ENCODE peak calls at places on chromosomes 12 and 14, in five cellular contexts. T, U, Z, W and P are unnamed samples.

GRCh38 chr12:79618848-79619404 is 71.8 kb downstream of the PAWR start:
- DNase-seq in W (no peak), U (no peak), Z (no peak), T (no peak), P (no peak)

GRCh38 chr12:64010069-64010686 is 165.7 kb downstream of the SRGAP1 start:
- DNase-seq in U (no peak), W (no peak), Z (no peak), T (peak; percentile 55), P (no peak)

GRCh38 chr12:53379389-53380103 is 430 bp upstream of the SP1 start:
- DNase-seq in T (peak; percentile 100), W (peak; percentile 96), Z (peak; percentile 100), U (peak; percentile 83), P (peak; percentile 99)

GRCh38 chr14:96038920-96039632 is at the start of gene C14orf132:
- DNase-seq in Z (peak; percentile 49), T (no peak), W (peak; percentile 74), U (no peak), P (peak; percentile 90)

GRCh38 chr12:53985358-53985899 is 483 bp downstream of the HOXC10 start:
- DNase-seq in W (no peak), Z (no peak), T (no peak), U (no peak), P (no peak)

GRCh38 chr14:44945264-44945663 is 16.5 kb downstream of the KLHL28 start:
- DNase-seq in U (no peak), Z (no peak), W (no peak), T (peak; percentile 59), P (no peak)

GRCh38 chr12:508795-509194 is 49.1 kb downstream of the B4GALNT3 start:
- DNase-seq in T (no peak), Z (no peak), W (no peak), U (no peak), P (no peak)

GRCh38 chr12:94218244-94218643 is 69.9 kb downstream of the PLXNC1 start:
- DNase-seq in T (no peak), U (no peak), W (no peak), Z (no peak), P (no peak)

GRCh38 chr12:68498736-68499135 is 112.0 kb upstream of the RAP1B start:
- DNase-seq in W (no peak), T (no peak), Z (no peak), U (no peak), P (no peak)

GRCh38 chr14:32010561-32011188 is 66.4 kb upstream of the ARHGAP5 start:
- DNase-seq in W (no peak), Z (no peak), T (no peak), U (no peak), P (no peak)

GRCh38 chr12:42886160-42886559 is 296.6 kb upstream of the PRICKLE1 start:
- DNase-seq in Z (no peak), W (no peak), T (no peak), U (no peak), P (no peak)

GRCh38 chr14:20429801-20430669 is 5.9 kb downstream of the KLHL33 start:
- DNase-seq in Z (no peak), W (no peak), U (no peak), T (no peak), P (no peak)

GRCh38 chr12:29543036-29543435 is 45.5 kb upstream of the OVCH1 start:
- DNase-seq in U (no peak), Z (no peak), T (no peak), W (no peak), P (no peak)

GRCh38 chr14:50023671-50024490 is 92.5 kb downstream of the VCPKMT start:
- DNase-seq in U (no peak), Z (no peak), W (no peak), T (no peak), P (no peak)

GRCh38 chr12:91326043-91327027 is 143.7 kb upstream of the DCN start:
- DNase-seq in U (peak; percentile 4), W (peak; percentile 34), Z (peak; percentile 2), T (peak; percentile 24), P (no peak)

GRCh38 chr12:128617304-128617833 is 206.4 kb downstream of the SLC15A4 start:
- DNase-seq in Z (no peak), T (no peak), W (no peak), U (no peak), P (no peak)

GRCh38 chr12:12804011-12804410 is 9.1 kb upstream of the DDX47 start:
- DNase-seq in U (no peak), W (no peak), Z (no peak), T (no peak), P (no peak)

GRCh38 chr12:120376890-120377572 is 8.1 kb upstream of the MSI1 start:
- DNase-seq in U (no peak), Z (no peak), T (no peak), W (no peak), P (no peak)

GRCh38 chr12:79125358-79125757 is 260.8 kb downstream of the SYT1 start:
- DNase-seq in Z (no peak), T (no peak), W (no peak), U (no peak), P (no peak)

GRCh38 chr12:96132819-96133218 is 61.4 kb upstream of the ELK3 start:
- DNase-seq in Z (peak; percentile 12), T (no peak), U (no peak), W (no peak), P (no peak)

GRCh38 chr14:103488960-103489359 is 33.7 kb downstream of the CKB start:
- DNase-seq in W (no peak), T (peak; percentile 15), Z (no peak), U (no peak), P (no peak)

GRCh38 chr12:21631367-21631766 is 26.3 kb downstream of the LDHB start:
- DNase-seq in U (no peak), W (no peak), Z (no peak), T (no peak), P (no peak)

GRCh38 chr12:93663729-93664084 is 13.5 kb upstream of the CRADD start:
- DNase-seq in Z (no peak), U (no peak), T (no peak), W (no peak), P (no peak)

GRCh38 chr12:117284160-117284559 is 77.3 kb downstream of the NOS1 start:
- DNase-seq in Z (no peak), U (no peak), T (no peak), W (no peak), P (no peak)

GRCh38 chr14:78164226-78164853 is 5.8 kb upstream of the NRXN3 start:
- DNase-seq in T (no peak), W (peak; percentile 20), Z (peak; percentile 16), U (no peak), P (no peak)

GRCh38 chr14:91138511-91139359 is 24.9 kb downstream of the DGLUCY start:
- DNase-seq in T (no peak), Z (peak; percentile 62), W (peak; percentile 61), U (no peak), P (no peak)

GRCh38 chr12:11812558-11813421 is 163.3 kb downstream of the ETV6 start:
- DNase-seq in T (no peak), U (no peak), W (no peak), Z (no peak), P (no peak)

GRCh38 chr14:31377433-31377832 is 42.9 kb downstream of the HEATR5A start:
- DNase-seq in U (no peak), Z (no peak), W (no peak), T (no peak), P (no peak)

GRCh38 chr14:99597911-99598600 is 6.0 kb downstream of the CCDC85C start:
- DNase-seq in U (no peak), W (no peak), Z (no peak), T (no peak), P (no peak)

GRCh38 chr14:99718031-99718810 is 34.1 kb downstream of the CYP46A1 start:
- DNase-seq in U (no peak), W (no peak), Z (no peak), T (no peak), P (no peak)

GRCh38 chr14:92105073-92105844 is 1.1 kb downstream of the ATXN3 start:
- DNase-seq in T (no peak), U (no peak), Z (no peak), W (no peak), P (no peak)

GRCh38 chr12:89454080-89454848 is 70.3 kb downstream of the GALNT4 start:
- DNase-seq in W (no peak), U (no peak), Z (no peak), T (no peak), P (no peak)

GRCh38 chr14:85917631-85918030 is 387.7 kb downstream of the FLRT2 start:
- DNase-seq in Z (no peak), T (no peak), W (no peak), U (no peak), P (no peak)

GRCh38 chr14:39673141-39674133 is 241.2 kb upstream of the FBXO33 start:
- DNase-seq in W (no peak), U (no peak), Z (no peak), T (peak; percentile 18), P (no peak)

GRCh38 chr14:106506901-106507305 is 980.5 kb downstream of the TMEM121 start:
- DNase-seq in Z (no peak), U (peak; percentile 42), W (peak; percentile 57), T (no peak), P (no peak)